ENCODE peak calls at places on chromosomes 5 and 9, in ten cellular contexts. N is CD8-positive, alpha-beta memory T cell; Q is effector CD4-positive, alpha-beta T cell; O is lower leg skin; P is SHP77; F is GM20000; B is activated T-helper 1 cell treated with Interleukin-2 at 50 U/mL for 16 hours; W is AG09309; L is NCI-H2029; C is IMR-90. Y is an unnamed sample.

GRCh38 chr9:113360242-113360842 is 11.0 kb downstream of the BSPRY start:
- DNase-seq in L (no peak), O (peak), Q (no peak), F (no peak), W (no peak), P (no peak), N (no peak), C (no peak), B (no peak), Y (no peak)

GRCh38 chr9:19473605-19474004 is 64.8 kb downstream of the ACER2 start:
- DNase-seq in P (no peak), W (no peak), N (no peak), L (no peak), O (peak), C (no peak), F (no peak), Q (no peak), B (no peak), Y (peak)

GRCh38 chr9:614421-614820 is 227.1 kb upstream of the DMRT1 start:
- DNase-seq in P (no peak), C (no peak), O (no peak), N (no peak), L (no peak), W (no peak), F (no peak), B (no peak), Q (no peak), Y (no peak)

GRCh38 chr5:147431586-147431985 is 78.3 kb downstream of the DPYSL3 start:
- DNase-seq in P (no peak), O (no peak), N (no peak), B (no peak), Q (no peak), F (no peak), W (no peak), C (no peak), L (no peak), Y (peak)

GRCh38 chr5:80569961-80570786 is at the start of gene ANKRD34B:
- DNase-seq in P (no peak), W (no peak), C (no peak), B (no peak), O (no peak), F (peak), N (no peak), L (peak), Q (no peak), Y (peak)

GRCh38 chr5:57007349-57007748 is 55.4 kb upstream of the MIER3 start:
- DNase-seq in F (no peak), W (no peak), N (no peak), B (no peak), Q (no peak), L (no peak), C (no peak), O (no peak), P (no peak), Y (no peak)

GRCh38 chr9:69215774-69216482 is 41.9 kb downstream of the TJP2 start:
- DNase-seq in L (no peak), B (no peak), P (no peak), F (no peak), O (no peak), Q (no peak), W (no peak), C (no peak), N (no peak), Y (no peak)

GRCh38 chr9:112378441-112379176 is 1.3 kb upstream of the HSDL2 start:
- DNase-seq in Q (no peak), W (no peak), L (peak), C (no peak), F (no peak), P (peak), O (no peak), N (no peak), B (no peak), Y (peak)

GRCh38 chr9:99699386-99699785 is 122.3 kb upstream of the NR4A3 start:
- DNase-seq in P (no peak), Q (no peak), N (no peak), O (no peak), F (no peak), B (no peak), C (no peak), W (no peak), L (no peak), Y (no peak)